ENCODE peak calls at places on chromosomes 13 and 19, in five cellular contexts. R is activated naive CD8-positive, alpha-beta T cell treated with anti-CD3 and anti-CD28 coated beads for 36 hours; E is RCC 7860; O is G401; F is mammary epithelial cell. I is an unnamed sample.

GRCh38 chr19:47436712-47437401 is 17.5 kb upstream of the MEIS3 start:
- DNase-seq in R (peak), E (peak), O (peak), F (peak), I (peak)

GRCh38 chr13:71303144-71303543 is 563.9 kb downstream of the DACH1 start:
- DNase-seq in R (no peak), E (no peak), O (no peak), F (no peak), I (no peak)

GRCh38 chr19:7869453-7869909 is 4.7 kb downstream of the PRR36 start:
- DNase-seq in R (peak), E (no peak), O (peak), F (peak), I (no peak)

GRCh38 chr19:2076481-2077082 is 19.5 kb downstream of the MOB3A start:
- DNase-seq in R (no peak), E (no peak), O (no peak), F (no peak), I (no peak)

GRCh38 chr13:32031815-32032345 is 306 bp downstream of the FRY start:
- DNase-seq in R (no peak), E (no peak), O (peak), F (no peak), I (peak)

GRCh38 chr19:31511098-31511497 is 161.9 kb upstream of the TSHZ3 start:
- DNase-seq in R (no peak), E (no peak), O (no peak), F (no peak), I (no peak)

GRCh38 chr19:35642798-35643254 is 1.3 kb downstream of the ETV2 start:
- DNase-seq in R (no peak), E (no peak), O (no peak), F (no peak), I (no peak)

GRCh38 chr13:94704347-94705080 is 7.8 kb downstream of the SOX21 start:
- DNase-seq in R (no peak), E (no peak), O (no peak), F (no peak), I (no peak)

GRCh38 chr13:47178090-47178950 is 281.5 kb upstream of the HTR2A start:
- DNase-seq in R (no peak), E (no peak), O (no peak), F (no peak), I (no peak)

GRCh38 chr13:35984776-35985453 is 146.3 kb downstream of the DCLK1 start:
- DNase-seq in R (no peak), E (no peak), O (no peak), F (no peak), I (no peak)

GRCh38 chr13:33349996-33350826 is 64.7 kb upstream of the STARD13 start:
- DNase-seq in R (no peak), E (no peak), O (no peak), F (no peak), I (no peak)

GRCh38 chr19:55653651-55654322 is 1.0 kb upstream of the U2AF2 start:
- DNase-seq in R (peak), E (peak), O (peak), F (peak), I (peak)

GRCh38 chr19:6963937-6964336 is 57.3 kb downstream of the MBD3L2B start:
- DNase-seq in R (peak), E (no peak), O (no peak), F (no peak), I (no peak)

GRCh38 chr13:24080134-24080533 is 80.4 kb upstream of the SPATA13 start:
- DNase-seq in R (no peak), E (no peak), O (no peak), F (no peak), I (no peak)

GRCh38 chr13:93752506-93752905 is 525.9 kb downstream of the GPC6 start:
- DNase-seq in R (no peak), E (no peak), O (no peak), F (no peak), I (no peak)

GRCh38 chr19:22519152-22519551 is 97.0 kb upstream of the ZNF98 start:
- DNase-seq in R (no peak), E (no peak), O (no peak), F (no peak), I (no peak)

GRCh38 chr19:39969681-39970423 is 1.1 kb upstream of the PSMC4 start:
- DNase-seq in R (no peak), E (no peak), O (no peak), F (no peak), I (no peak)

GRCh38 chr13:81395368-81395767 is 1054.4 kb upstream of the SPRY2 start:
- DNase-seq in R (peak), E (no peak), O (no peak), F (no peak), I (no peak)

GRCh38 chr13:45074721-45075120 is 45.6 kb upstream of the GTF2F2 start:
- DNase-seq in R (no peak), E (no peak), O (no peak), F (no peak), I (no peak)

GRCh38 chr19:39308531-39309304 is 11.9 kb downstream of the LRFN1 start:
- DNase-seq in R (no peak), E (no peak), O (no peak), F (no peak), I (no peak)

GRCh38 chr19:38291855-38292254 is 12.2 kb upstream of the C19orf33 start:
- DNase-seq in R (no peak), E (no peak), O (peak), F (no peak), I (no peak)

GRCh38 chr19:42159942-42160341 is 27.7 kb upstream of the POU2F2 start:
- DNase-seq in R (no peak), E (no peak), O (no peak), F (no peak), I (no peak)

GRCh38 chr13:20995245-20995829 is 66.0 kb downstream of the LATS2 start:
- DNase-seq in R (no peak), E (no peak), O (no peak), F (no peak), I (no peak)

GRCh38 chr13:31452525-31452924 is 252.8 kb downstream of the B3GLCT start:
- DNase-seq in R (no peak), E (no peak), O (no peak), F (no peak), I (no peak)

GRCh38 chr13:98751397-98752110 is 918 bp downstream of the SLC15A1 start:
- DNase-seq in R (no peak), E (no peak), O (no peak), F (no peak), I (no peak)

GRCh38 chr19:16420781-16421386 is 50.9 kb downstream of the EPS15L1 start:
- DNase-seq in R (no peak), E (no peak), O (no peak), F (no peak), I (no peak)

GRCh38 chr19:1553415-1553814 is 14.7 kb downstream of the MEX3D start:
- DNase-seq in R (no peak), E (no peak), O (no peak), F (no peak), I (no peak)

GRCh38 chr13:44306401-44307192 is 67.0 kb upstream of the SERP2 start:
- DNase-seq in R (no peak), E (peak), O (no peak), F (peak), I (no peak)

GRCh38 chr13:76803831-76804230 is 82.4 kb downstream of the KCTD12 start:
- DNase-seq in R (no peak), E (no peak), O (no peak), F (no peak), I (no peak)

GRCh38 chr19:17616961-17617806 is 61.7 kb downstream of the COLGALT1 start:
- DNase-seq in R (no peak), E (no peak), O (no peak), F (peak), I (peak)

GRCh38 chr19:29942404-29943261 is 594 bp downstream of the URI1 start:
- DNase-seq in R (peak), E (no peak), O (peak), F (peak), I (peak)